ENCODE peak calls at places on chromosome 1, in ten cellular contexts. One of them, this sample, is unnamed.

GRCh38 chr1:59285691-59286090 is 11.2 kb upstream of the FGGY start:
- DNase-seq in HFF-Myc: no peak
- DNase-seq in A549: no peak
- DNase-seq in endothelial cell of umbilical vein: no peak
- DNase-seq in MM.1S: no peak
- DNase-seq in cardiac muscle cell: no peak
- DNase-seq in cardiac fibroblast: no peak
- DNase-seq in endodermal cell: no peak
- DNase-seq in left ventricle myocardium inferior: no peak
- DNase-seq in breast epithelium: no peak
- DNase-seq in this sample: no peak

GRCh38 chr1:17274186-17275170 is 25.6 kb downstream of the PADI3 start:
- DNase-seq in cardiac fibroblast: peak; percentile 37
- DNase-seq in endothelial cell of umbilical vein: peak; percentile 36
- DNase-seq in breast epithelium: no peak
- DNase-seq in cardiac muscle cell: peak; percentile 66
- DNase-seq in endodermal cell: peak; percentile 90
- DNase-seq in HFF-Myc: no peak
- DNase-seq in left ventricle myocardium inferior: no peak
- DNase-seq in MM.1S: no peak
- DNase-seq in A549: peak; percentile 69
- DNase-seq in this sample: peak; percentile 34

GRCh38 chr1:90434460-90434859 is 282.6 kb downstream of the BARHL2 start:
- DNase-seq in HFF-Myc: no peak
- DNase-seq in cardiac muscle cell: peak; percentile 36
- DNase-seq in A549: peak; percentile 1
- DNase-seq in endothelial cell of umbilical vein: peak; percentile 2
- DNase-seq in left ventricle myocardium inferior: no peak
- DNase-seq in cardiac fibroblast: peak; percentile 1
- DNase-seq in breast epithelium: no peak
- DNase-seq in endodermal cell: peak; percentile 55
- DNase-seq in MM.1S: no peak
- DNase-seq in this sample: no peak

GRCh38 chr1:101025283-101025679 is 303 bp downstream of the DPH5 start:
- DNase-seq in breast epithelium: no peak
- DNase-seq in endothelial cell of umbilical vein: no peak
- DNase-seq in cardiac fibroblast: peak; percentile 29
- DNase-seq in HFF-Myc: no peak
- DNase-seq in cardiac muscle cell: peak; percentile 40
- DNase-seq in endodermal cell: peak; percentile 74
- DNase-seq in MM.1S: no peak
- DNase-seq in left ventricle myocardium inferior: no peak
- DNase-seq in A549: no peak
- DNase-seq in this sample: no peak

GRCh38 chr1:211610779-211611556 is 32.0 kb upstream of the SLC30A1 start:
- DNase-seq in cardiac fibroblast: peak; percentile 77
- DNase-seq in breast epithelium: no peak
- DNase-seq in endothelial cell of umbilical vein: no peak
- DNase-seq in cardiac muscle cell: no peak
- DNase-seq in MM.1S: no peak
- DNase-seq in left ventricle myocardium inferior: peak; percentile 30
- DNase-seq in HFF-Myc: no peak
- DNase-seq in A549: peak; percentile 24
- DNase-seq in endodermal cell: no peak
- DNase-seq in this sample: peak; percentile 28

GRCh38 chr1:7975212-7975865 is 13.8 kb downstream of the PARK7 start:
- DNase-seq in left ventricle myocardium inferior: peak; percentile 61
- DNase-seq in HFF-Myc: peak; percentile 61
- DNase-seq in breast epithelium: peak; percentile 78
- DNase-seq in MM.1S: no peak
- DNase-seq in cardiac muscle cell: peak; percentile 83
- DNase-seq in cardiac fibroblast: peak; percentile 86
- DNase-seq in A549: peak; percentile 86
- DNase-seq in endodermal cell: peak; percentile 94
- DNase-seq in endothelial cell of umbilical vein: peak; percentile 81
- DNase-seq in this sample: peak; percentile 77

GRCh38 chr1:88079036-88079435 is 605.0 kb upstream of the PKN2 start:
- DNase-seq in left ventricle myocardium inferior: no peak
- DNase-seq in endodermal cell: peak; percentile 82
- DNase-seq in cardiac muscle cell: peak; percentile 66
- DNase-seq in MM.1S: no peak
- DNase-seq in breast epithelium: no peak
- DNase-seq in A549: no peak
- DNase-seq in endothelial cell of umbilical vein: peak; percentile 8
- DNase-seq in cardiac fibroblast: peak; percentile 11
- DNase-seq in HFF-Myc: no peak
- DNase-seq in this sample: peak; percentile 3

GRCh38 chr1:37177230-37177864 is 143.0 kb upstream of the GRIK3 start:
- DNase-seq in endothelial cell of umbilical vein: peak; percentile 21
- DNase-seq in A549: peak; percentile 58
- DNase-seq in cardiac muscle cell: peak; percentile 28
- DNase-seq in MM.1S: peak; percentile 33
- DNase-seq in left ventricle myocardium inferior: no peak
- DNase-seq in endodermal cell: peak; percentile 90
- DNase-seq in HFF-Myc: no peak
- DNase-seq in breast epithelium: no peak
- DNase-seq in cardiac fibroblast: peak; percentile 9
- DNase-seq in this sample: no peak

GRCh38 chr1:178121883-178122282 is 28.0 kb downstream of the RASAL2 start:
- DNase-seq in cardiac muscle cell: no peak
- DNase-seq in endothelial cell of umbilical vein: no peak
- DNase-seq in HFF-Myc: no peak
- DNase-seq in endodermal cell: no peak
- DNase-seq in A549: no peak
- DNase-seq in cardiac fibroblast: no peak
- DNase-seq in left ventricle myocardium inferior: no peak
- DNase-seq in breast epithelium: no peak
- DNase-seq in MM.1S: no peak
- DNase-seq in this sample: no peak

GRCh38 chr1:231162300-231162969 is 577 bp downstream of the TRIM67 start:
- DNase-seq in A549: peak; percentile 46
- DNase-seq in endodermal cell: peak; percentile 93
- DNase-seq in endothelial cell of umbilical vein: peak; percentile 34
- DNase-seq in MM.1S: peak; percentile 35
- DNase-seq in cardiac fibroblast: peak; percentile 22
- DNase-seq in cardiac muscle cell: peak; percentile 77
- DNase-seq in HFF-Myc: no peak
- DNase-seq in left ventricle myocardium inferior: no peak
- DNase-seq in breast epithelium: no peak
- DNase-seq in this sample: peak; percentile 46

GRCh38 chr1:119885903-119886783 is 10.2 kb downstream of the ADAM30 start:
- DNase-seq in HFF-Myc: no peak
- DNase-seq in A549: peak; percentile 40
- DNase-seq in endodermal cell: peak; percentile 89
- DNase-seq in left ventricle myocardium inferior: peak; percentile 37
- DNase-seq in cardiac muscle cell: peak; percentile 55
- DNase-seq in cardiac fibroblast: peak; percentile 46
- DNase-seq in endothelial cell of umbilical vein: peak; percentile 54
- DNase-seq in breast epithelium: peak; percentile 67
- DNase-seq in MM.1S: peak; percentile 29
- DNase-seq in this sample: peak; percentile 30

GRCh38 chr1:175062339-175062738 is 5.3 kb upstream of the TNN start:
- DNase-seq in breast epithelium: no peak
- DNase-seq in left ventricle myocardium inferior: no peak
- DNase-seq in cardiac muscle cell: no peak
- DNase-seq in endothelial cell of umbilical vein: no peak
- DNase-seq in endodermal cell: no peak
- DNase-seq in MM.1S: no peak
- DNase-seq in HFF-Myc: no peak
- DNase-seq in A549: no peak
- DNase-seq in cardiac fibroblast: no peak
- DNase-seq in this sample: no peak

GRCh38 chr1:234683856-234684632 is 74.1 kb upstream of the IRF2BP2 start:
- DNase-seq in A549: peak; percentile 78
- DNase-seq in breast epithelium: peak; percentile 61
- DNase-seq in endothelial cell of umbilical vein: peak; percentile 15
- DNase-seq in endodermal cell: peak; percentile 66
- DNase-seq in cardiac muscle cell: no peak
- DNase-seq in left ventricle myocardium inferior: peak; percentile 60
- DNase-seq in MM.1S: no peak
- DNase-seq in cardiac fibroblast: peak; percentile 83
- DNase-seq in HFF-Myc: no peak
- DNase-seq in this sample: peak; percentile 58

GRCh38 chr1:54046671-54047383 is 6.2 kb downstream of the TMEM59 start:
- DNase-seq in left ventricle myocardium inferior: no peak
- DNase-seq in endothelial cell of umbilical vein: peak; percentile 48
- DNase-seq in HFF-Myc: no peak
- DNase-seq in A549: no peak
- DNase-seq in breast epithelium: no peak
- DNase-seq in MM.1S: no peak
- DNase-seq in cardiac muscle cell: no peak
- DNase-seq in cardiac fibroblast: no peak
- DNase-seq in endodermal cell: no peak
- DNase-seq in this sample: peak; percentile 19

GRCh38 chr1:21077085-21077484 is 99.6 kb downstream of the EIF4G3 start:
- DNase-seq in cardiac fibroblast: peak; percentile 55
- DNase-seq in MM.1S: no peak
- DNase-seq in endothelial cell of umbilical vein: peak; percentile 77
- DNase-seq in HFF-Myc: no peak
- DNase-seq in endodermal cell: no peak
- DNase-seq in A549: no peak
- DNase-seq in breast epithelium: no peak
- DNase-seq in cardiac muscle cell: no peak
- DNase-seq in left ventricle myocardium inferior: no peak
- DNase-seq in this sample: peak; percentile 26

GRCh38 chr1:116585886-116586285 is 15.1 kb upstream of the CD58 start:
- DNase-seq in left ventricle myocardium inferior: no peak
- DNase-seq in endodermal cell: no peak
- DNase-seq in cardiac fibroblast: no peak
- DNase-seq in MM.1S: no peak
- DNase-seq in cardiac muscle cell: no peak
- DNase-seq in breast epithelium: no peak
- DNase-seq in endothelial cell of umbilical vein: no peak
- DNase-seq in A549: no peak
- DNase-seq in HFF-Myc: no peak
- DNase-seq in this sample: no peak
- H3K4me3 ChIP-seq in left ventricle myocardium inferior: no peak overlapping the region
- H3K4me3 ChIP-seq in endodermal cell: no peak overlapping the region
- H3K4me3 ChIP-seq in cardiac fibroblast: no peak overlapping the region
- H3K4me3 ChIP-seq in MM.1S: no peak overlapping the region
- H3K4me3 ChIP-seq in cardiac muscle cell: no peak overlapping the region
- H3K4me3 ChIP-seq in breast epithelium: no peak overlapping the region
- H3K4me3 ChIP-seq in endothelial cell of umbilical vein: no peak overlapping the region
- H3K4me3 ChIP-seq in A549: no peak overlapping the region
- H3K4me3 ChIP-seq in HFF-Myc: no peak overlapping the region
- H3K4me3 ChIP-seq in this sample: no peak overlapping the region

GRCh38 chr1:2133039-2133878 is 61.3 kb downstream of the FAAP20 start:
- DNase-seq in HFF-Myc: peak; percentile 97
- DNase-seq in endothelial cell of umbilical vein: peak; percentile 96
- DNase-seq in breast epithelium: peak; percentile 93
- DNase-seq in MM.1S: peak; percentile 95
- DNase-seq in cardiac fibroblast: peak; percentile 99
- DNase-seq in A549: peak; percentile 95
- DNase-seq in cardiac muscle cell: peak; percentile 99
- DNase-seq in endodermal cell: peak; percentile 100
- DNase-seq in left ventricle myocardium inferior: peak; percentile 99
- DNase-seq in this sample: peak; percentile 98
- H3K4me3 ChIP-seq in HFF-Myc: peak overlapping the region; percentile 36
- H3K4me3 ChIP-seq in endothelial cell of umbilical vein: peak overlapping the region; percentile 39
- H3K4me3 ChIP-seq in breast epithelium: peak overlapping the region; percentile 60
- H3K4me3 ChIP-seq in MM.1S: peak overlapping the region; percentile 51
- H3K4me3 ChIP-seq in cardiac fibroblast: peak overlapping the region; percentile 44
- H3K4me3 ChIP-seq in A549: peak overlapping the region; percentile 42
- H3K4me3 ChIP-seq in cardiac muscle cell: peak overlapping the region; percentile 25
- H3K4me3 ChIP-seq in endodermal cell: peak overlapping the region; percentile 69
- H3K4me3 ChIP-seq in left ventricle myocardium inferior: peak overlapping the region; percentile 67
- H3K4me3 ChIP-seq in this sample: peak overlapping the region; percentile 44

DNA sequence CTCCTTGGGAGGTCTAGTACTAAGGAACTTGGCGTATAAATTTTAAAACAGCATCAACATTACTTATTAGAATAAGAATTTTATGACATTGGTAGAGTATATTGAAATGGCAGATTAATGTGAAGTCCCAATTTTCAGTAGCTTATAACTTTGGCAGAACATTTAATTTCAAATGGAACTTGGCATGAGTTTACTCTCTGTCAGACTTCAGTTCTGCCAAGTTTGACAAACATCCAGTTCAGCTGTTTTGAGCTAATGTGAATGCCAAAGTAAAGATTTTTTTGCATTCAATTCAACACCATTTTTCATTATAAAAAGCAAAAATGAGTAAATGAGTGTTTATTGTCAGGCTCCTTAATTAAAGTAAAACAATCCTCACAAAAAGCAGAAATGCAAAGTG is 104.6 kb upstream of the RGS18 start:
- DNase-seq in HFF-Myc: no peak
- DNase-seq in endothelial cell of umbilical vein: peak; percentile 14
- DNase-seq in A549: no peak
- DNase-seq in cardiac muscle cell: no peak
- DNase-seq in cardiac fibroblast: peak; percentile 8
- DNase-seq in left ventricle myocardium inferior: no peak
- DNase-seq in breast epithelium: no peak
- DNase-seq in endodermal cell: no peak
- DNase-seq in MM.1S: no peak
- DNase-seq in this sample: peak; percentile 6
- H3K4me3 ChIP-seq in HFF-Myc: no peak overlapping the region
- H3K4me3 ChIP-seq in endothelial cell of umbilical vein: no peak overlapping the region
- H3K4me3 ChIP-seq in A549: no peak overlapping the region
- H3K4me3 ChIP-seq in cardiac muscle cell: no peak overlapping the region
- H3K4me3 ChIP-seq in cardiac fibroblast: no peak overlapping the region
- H3K4me3 ChIP-seq in left ventricle myocardium inferior: no peak overlapping the region
- H3K4me3 ChIP-seq in breast epithelium: no peak overlapping the region
- H3K4me3 ChIP-seq in endodermal cell: no peak overlapping the region
- H3K4me3 ChIP-seq in MM.1S: no peak overlapping the region
- H3K4me3 ChIP-seq in this sample: no peak overlapping the region

GRCh38 chr1:1419812-1420653 is 1.0 kb downstream of the ANKRD65 start:
- DNase-seq in cardiac muscle cell: no peak
- DNase-seq in MM.1S: no peak
- DNase-seq in endodermal cell: peak; percentile 74
- DNase-seq in A549: no peak
- DNase-seq in breast epithelium: no peak
- DNase-seq in HFF-Myc: no peak
- DNase-seq in cardiac fibroblast: no peak
- DNase-seq in endothelial cell of umbilical vein: no peak
- DNase-seq in left ventricle myocardium inferior: no peak
- DNase-seq in this sample: no peak
- H3K4me3 ChIP-seq in cardiac muscle cell: no peak overlapping the region
- H3K4me3 ChIP-seq in MM.1S: no peak overlapping the region
- H3K4me3 ChIP-seq in endodermal cell: no peak overlapping the region
- H3K4me3 ChIP-seq in A549: no peak overlapping the region
- H3K4me3 ChIP-seq in breast epithelium: peak overlapping the region; percentile 75
- H3K4me3 ChIP-seq in HFF-Myc: no peak overlapping the region
- H3K4me3 ChIP-seq in cardiac fibroblast: no peak overlapping the region
- H3K4me3 ChIP-seq in endothelial cell of umbilical vein: peak overlapping the region; percentile 21
- H3K4me3 ChIP-seq in left ventricle myocardium inferior: peak overlapping the region; percentile 64
- H3K4me3 ChIP-seq in this sample: no peak overlapping the region

GRCh38 chr1:94854458-94855306 is 34.5 kb downstream of the SLC44A3 start:
- DNase-seq in cardiac muscle cell: peak; percentile 90
- DNase-seq in HFF-Myc: peak; percentile 87
- DNase-seq in endodermal cell: peak; percentile 94
- DNase-seq in A549: peak; percentile 83
- DNase-seq in endothelial cell of umbilical vein: peak; percentile 94
- DNase-seq in breast epithelium: peak; percentile 86
- DNase-seq in cardiac fibroblast: peak; percentile 94
- DNase-seq in left ventricle myocardium inferior: peak; percentile 84
- DNase-seq in MM.1S: peak; percentile 65
- DNase-seq in this sample: peak; percentile 91
- H3K4me3 ChIP-seq in cardiac muscle cell: peak overlapping the region; percentile 17
- H3K4me3 ChIP-seq in HFF-Myc: peak overlapping the region; percentile 35
- H3K4me3 ChIP-seq in endodermal cell: peak overlapping the region; percentile 58
- H3K4me3 ChIP-seq in A549: peak overlapping the region; percentile 50
- H3K4me3 ChIP-seq in endothelial cell of umbilical vein: peak overlapping the region; percentile 27
- H3K4me3 ChIP-seq in breast epithelium: peak overlapping the region; percentile 66
- H3K4me3 ChIP-seq in cardiac fibroblast: peak overlapping the region; percentile 36
- H3K4me3 ChIP-seq in left ventricle myocardium inferior: peak overlapping the region; percentile 63
- H3K4me3 ChIP-seq in MM.1S: peak overlapping the region; percentile 57
- H3K4me3 ChIP-seq in this sample: peak overlapping the region; percentile 43